ENCODE peak calls at places on chromosomes 2 and 18, in five cellular contexts. B, V, A, D and F are unnamed samples.

GRCh38 chr2:151947524-151948165 is 119.4 kb upstream of the ARL5A start:
- DNase-seq in B (no peak), V (peak; percentile 43), A (no peak), D (no peak), F (peak; percentile 68)

GRCh38 chr18:3495691-3496090 is 45.7 kb downstream of the TGIF1 start:
- DNase-seq in B (no peak), V (no peak), A (no peak), D (no peak), F (no peak)

GRCh38 chr2:204842731-204843490 is 297.6 kb downstream of the PARD3B start:
- DNase-seq in B (peak; percentile 58), V (peak; percentile 21), A (peak; percentile 35), D (no peak), F (peak; percentile 47)

GRCh38 chr2:32008811-32009478 is 1.9 kb downstream of the MEMO1 start:
- DNase-seq in B (no peak), V (no peak), A (no peak), D (peak; percentile 35), F (no peak)

GRCh38 chr2:88234760-88235159 is 64.6 kb downstream of the THNSL2 start:
- DNase-seq in B (no peak), V (no peak), A (no peak), D (no peak), F (no peak)

GRCh38 chr18:46174317-46175039 is 70.3 kb downstream of the HAUS1 start:
- DNase-seq in B (peak; percentile 17), V (peak; percentile 84), A (no peak), D (peak; percentile 45), F (peak; percentile 32)

GRCh38 chr2:89829828-89830227 is 1138.4 kb downstream of the RPIA start:
- DNase-seq in B (no peak), V (no peak), A (no peak), D (no peak), F (no peak)

GRCh38 chr18:57110295-57110694 is 36.6 kb upstream of the BOD1L2 start:
- DNase-seq in B (no peak), V (no peak), A (no peak), D (no peak), F (no peak)

GRCh38 chr2:237198144-237198900 is 112.6 kb downstream of the COPS8 start:
- DNase-seq in B (no peak), V (no peak), A (no peak), D (no peak), F (no peak)

GRCh38 chr2:231680992-231681852 is 27.1 kb upstream of the PTMA start:
- DNase-seq in B (peak; percentile 92), V (peak; percentile 88), A (peak; percentile 93), D (peak; percentile 86), F (peak; percentile 87)

GRCh38 chr2:191178806-191179514 is 28.2 kb upstream of the STAT4 start:
- DNase-seq in B (no peak), V (peak; percentile 78), A (no peak), D (peak; percentile 45), F (no peak)

GRCh38 chr18:34933880-34934689 is 107.1 kb upstream of the MAPRE2 start:
- DNase-seq in B (no peak), V (no peak), A (no peak), D (no peak), F (no peak)

GRCh38 chr2:33496150-33496549 is 19.7 kb downstream of the RASGRP3 start:
- DNase-seq in B (no peak), V (no peak), A (no peak), D (no peak), F (no peak)

GRCh38 chr2:33498291-33498956 is 22.0 kb downstream of the RASGRP3 start:
- DNase-seq in B (no peak), V (no peak), A (no peak), D (no peak), F (no peak)

GRCh38 chr2:33494877-33495641 is 18.6 kb downstream of the RASGRP3 start:
- DNase-seq in B (no peak), V (no peak), A (no peak), D (no peak), F (no peak)

GRCh38 chr2:33495683-33496082 is 19.2 kb downstream of the RASGRP3 start:
- DNase-seq in B (no peak), V (no peak), A (no peak), D (no peak), F (no peak)

GRCh38 chr2:33497177-33497787 is 20.8 kb downstream of the RASGRP3 start:
- DNase-seq in B (no peak), V (no peak), A (no peak), D (no peak), F (no peak)
- TF ChIP-seq POLR2A in B (no peak), V (no peak), A (no peak), D (no peak), F (no peak)

DNA sequence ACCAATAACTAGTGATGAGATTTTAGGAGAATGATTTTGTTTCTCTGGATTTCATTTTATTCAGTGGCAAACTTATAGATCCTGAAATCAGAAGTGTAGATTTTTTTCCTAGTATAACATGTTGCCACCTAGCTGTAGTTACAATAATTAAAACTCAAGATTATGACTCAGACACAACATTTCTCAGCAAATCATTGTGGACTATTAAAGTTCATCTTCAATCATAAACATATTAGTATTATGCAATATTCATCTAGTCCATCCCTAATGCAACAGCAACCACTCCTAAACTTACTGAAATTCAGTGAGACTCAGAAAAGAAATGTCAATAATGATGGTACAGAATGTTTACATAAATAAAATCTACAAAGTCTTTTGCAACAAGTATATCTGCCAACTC is 51.3 kb downstream of the USP34 start:
- DNase-seq in B (no peak), V (no peak), A (no peak), D (no peak), F (no peak)
- H3K4me1 ChIP-seq in B (peaks cover 5% of the 10 kb centered on the region), V (peaks cover 29% of the 10 kb centered on the region), A (peaks cover 9% of the 10 kb centered on the region), D (peaks cover 3% of the 10 kb centered on the region), F (peaks cover 39% of the 10 kb centered on the region)

GRCh38 chr2:197873293-197873701 is 68.9 kb downstream of the PLCL1 start:
- DNase-seq in B (no peak), V (no peak), A (no peak), D (no peak), F (no peak)
- H3K27ac ChIP-seq in B (no peak overlapping the region), V (no peak overlapping the region), A (no peak overlapping the region), D (no peak overlapping the region), F (no peak overlapping the region)

DNA sequence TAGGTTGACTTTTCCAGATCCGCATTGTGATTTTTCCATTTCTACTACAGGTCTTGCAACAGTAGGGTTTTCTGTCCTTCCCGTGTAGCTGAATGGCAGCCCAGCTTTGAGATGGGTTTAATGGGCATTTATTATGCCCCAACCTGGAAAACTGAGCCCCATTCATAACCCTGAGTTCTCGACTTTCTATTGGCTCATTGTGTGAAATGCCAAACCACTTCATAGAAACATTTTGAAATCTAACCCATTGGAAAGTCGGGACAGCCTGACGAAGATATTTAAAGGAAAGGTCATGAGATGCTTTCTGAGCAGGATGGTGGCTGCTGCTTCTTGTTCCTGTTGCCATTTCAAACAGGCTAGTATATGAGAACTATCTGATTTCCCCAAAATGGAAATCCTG is 203.5 kb downstream of the ZFP36L2 start:
- DNase-seq in B (no peak), V (no peak), A (no peak), D (no peak), F (no peak)
- TF ChIP-seq POLR2A in B (no peak), V (no peak), A (no peak), D (no peak), F (no peak)

GRCh38 chr2:71906357-71906973 is 241.2 kb downstream of the CYP26B1 start:
- DNase-seq in B (no peak), V (no peak), A (no peak), D (no peak), F (no peak)

GRCh38 chr2:71905205-71905604 is 242.5 kb downstream of the CYP26B1 start:
- DNase-seq in B (no peak), V (no peak), A (no peak), D (no peak), F (no peak)

GRCh38 chr2:71910277-71910676 is 237.4 kb downstream of the CYP26B1 start:
- DNase-seq in B (no peak), V (no peak), A (no peak), D (no peak), F (no peak)

GRCh38 chr2:71908798-71909197 is 238.9 kb downstream of the CYP26B1 start:
- DNase-seq in B (no peak), V (no peak), A (no peak), D (no peak), F (no peak)

GRCh38 chr2:71907503-71907902 is 240.2 kb downstream of the CYP26B1 start:
- DNase-seq in B (no peak), V (no peak), A (no peak), D (no peak), F (no peak)
- H3K4me1 ChIP-seq in B (no peaks in the 10 kb centered on the region), V (peaks cover 15% of the 10 kb centered on the region), A (no peaks in the 10 kb centered on the region), D (no peaks in the 10 kb centered on the region), F (no peaks in the 10 kb centered on the region)

DNA sequence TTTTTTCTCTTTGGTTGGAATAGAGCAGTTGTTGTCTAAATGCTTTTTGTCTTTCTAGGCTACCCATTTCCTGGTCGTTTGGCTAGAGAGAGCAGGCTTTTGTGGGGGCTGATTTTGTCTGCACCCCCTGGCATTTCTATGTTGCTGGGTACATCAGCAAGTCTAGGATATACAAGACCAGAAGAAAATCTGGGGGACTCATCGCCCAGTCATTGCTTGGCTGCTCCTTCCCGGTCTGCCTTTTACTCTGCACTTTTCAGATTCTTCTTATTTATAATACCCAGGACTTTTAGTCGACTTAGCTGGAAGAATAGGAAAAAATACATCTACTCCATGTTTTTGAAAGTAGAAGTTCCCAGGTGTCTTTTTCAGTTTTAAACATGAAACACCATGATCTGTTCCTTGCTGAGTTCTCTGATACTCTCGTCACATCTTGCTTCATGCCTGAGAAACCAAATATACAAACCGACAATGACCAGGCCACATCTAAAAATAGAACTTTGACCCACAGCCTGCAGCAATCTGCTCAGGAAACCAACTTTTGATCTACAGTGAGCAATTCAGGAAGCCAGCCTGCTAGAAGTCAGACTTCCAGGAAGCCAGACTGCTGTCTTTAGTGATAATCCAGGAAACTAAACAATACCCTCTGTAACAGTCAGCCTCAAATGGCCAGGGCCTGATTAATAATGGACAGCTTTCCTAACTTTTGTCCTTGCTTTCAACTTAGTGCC is 163.8 kb upstream of the MEX3C start:
- DNase-seq in B (no peak), V (peak; percentile 25), A (no peak), D (no peak), F (peak; percentile 53)
- H3K27ac ChIP-seq in B (no peak overlapping the region), V (peak overlapping the region; percentile 64), A (no peak overlapping the region), D (no peak overlapping the region), F (no peak overlapping the region)

DNA sequence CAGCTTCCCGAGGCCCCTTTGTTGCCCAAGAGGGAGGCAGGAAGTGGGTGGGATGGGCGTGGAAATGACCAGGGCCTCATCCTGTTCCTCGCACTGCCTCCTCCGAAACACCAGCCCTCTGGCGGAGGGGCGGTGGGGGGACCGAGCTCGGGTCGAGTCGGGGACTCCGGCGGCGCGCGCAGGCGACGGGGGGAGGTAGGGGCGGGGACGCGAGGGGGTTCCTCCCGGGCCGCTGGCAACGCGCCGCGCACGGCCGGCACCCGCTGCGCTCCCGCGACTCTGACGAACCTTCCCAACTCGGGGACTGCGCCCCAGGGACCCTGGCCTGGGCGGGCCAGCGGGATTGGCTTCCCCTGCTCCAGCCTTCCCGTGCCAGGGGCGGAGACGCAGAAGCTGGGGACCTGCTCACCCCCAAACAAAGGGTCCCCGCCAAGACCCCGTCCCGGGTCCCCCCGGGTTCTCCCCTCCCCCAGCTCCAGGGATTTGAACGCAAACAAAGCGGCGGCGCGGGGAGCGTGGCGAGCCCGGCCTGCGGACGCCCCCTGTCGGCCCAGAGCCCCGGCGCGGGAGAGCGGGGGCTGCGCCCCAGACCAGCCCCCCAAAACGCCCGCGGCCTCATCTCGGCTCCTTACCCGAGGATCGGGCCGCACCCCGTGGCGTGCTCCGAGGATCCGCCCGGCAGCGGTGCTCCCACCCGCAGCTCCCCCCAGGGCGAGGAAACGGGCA is 1.2 kb downstream of the SEMA4C start:
- DNase-seq in B (peak; percentile 87), V (peak; percentile 75), A (peak; percentile 89), D (peak; percentile 91), F (peak; percentile 91)
- TF ChIP-seq POLR2A in B (peak; percentile 8), V (peak; percentile 43), A (peak; percentile 17), D (peak; percentile 81), F (peak; percentile 43)